ENCODE peak calls at places on chromosome 3, in ten cellular contexts. W is mesendoderm, S is H9, C is SK-N-SH, A is neural progenitor cell, I is A549, T is keratinocyte, V is PC-3, F is Karpas-422, L is GM23248. G is an unnamed sample.

GRCh38 chr3:73576995-73577394 is 47.7 kb downstream of the PDZRN3 start:
- DNase-seq in W (no peak), S (no peak), C (no peak), A (no peak), I (no peak), T (no peak), V (no peak), F (no peak), L (peak; percentile 78), G (no peak)

GRCh38 chr3:37862219-37862711 is 585 bp downstream of the CTDSPL start:
- DNase-seq in W (peak; percentile 55), S (peak; percentile 51), C (peak; percentile 71), A (peak; percentile 51), I (peak; percentile 21), T (no peak), V (no peak), F (no peak), L (peak; percentile 84), G (no peak)

GRCh38 chr3:16309558-16309957 is 44.5 kb downstream of the OXNAD1 start:
- DNase-seq in W (peak; percentile 66), S (no peak), C (no peak), A (no peak), I (no peak), T (no peak), V (peak; percentile 80), F (no peak), L (peak; percentile 50), G (peak; percentile 24)

GRCh38 chr3:18656410-18656809 is 231.3 kb upstream of the SATB1 start:
- DNase-seq in W (no peak), S (no peak), C (no peak), A (no peak), I (no peak), T (no peak), V (no peak), F (no peak), L (no peak), G (no peak)

GRCh38 chr3:42849017-42849416 is 26.7 kb downstream of the CYP8B1 start:
- DNase-seq in W (no peak), S (no peak), C (no peak), A (no peak), I (no peak), T (no peak), V (no peak), F (no peak), L (no peak), G (no peak)

GRCh38 chr3:159828542-159828943 is 160.1 kb upstream of the IL12A start:
- DNase-seq in W (peak; percentile 40), S (no peak), C (peak; percentile 74), A (peak; percentile 58), I (peak; percentile 38), T (no peak), V (peak; percentile 69), F (peak; percentile 77), L (peak; percentile 80), G (peak; percentile 64)

GRCh38 chr3:46905661-46906451 is 28.3 kb downstream of the PTH1R start:
- DNase-seq in W (no peak), S (no peak), C (peak; percentile 18), A (no peak), I (no peak), T (no peak), V (no peak), F (no peak), L (no peak), G (no peak)

GRCh38 chr3:65919841-65920240 is 118.9 kb downstream of the MAGI1 start:
- DNase-seq in W (no peak), S (no peak), C (no peak), A (no peak), I (no peak), T (no peak), V (no peak), F (no peak), L (peak; percentile 64), G (no peak)

GRCh38 chr3:124431585-124431984 is 298.7 kb upstream of the UMPS start:
- DNase-seq in W (no peak), S (no peak), C (no peak), A (no peak), I (no peak), T (no peak), V (no peak), F (no peak), L (no peak), G (no peak)

DNA sequence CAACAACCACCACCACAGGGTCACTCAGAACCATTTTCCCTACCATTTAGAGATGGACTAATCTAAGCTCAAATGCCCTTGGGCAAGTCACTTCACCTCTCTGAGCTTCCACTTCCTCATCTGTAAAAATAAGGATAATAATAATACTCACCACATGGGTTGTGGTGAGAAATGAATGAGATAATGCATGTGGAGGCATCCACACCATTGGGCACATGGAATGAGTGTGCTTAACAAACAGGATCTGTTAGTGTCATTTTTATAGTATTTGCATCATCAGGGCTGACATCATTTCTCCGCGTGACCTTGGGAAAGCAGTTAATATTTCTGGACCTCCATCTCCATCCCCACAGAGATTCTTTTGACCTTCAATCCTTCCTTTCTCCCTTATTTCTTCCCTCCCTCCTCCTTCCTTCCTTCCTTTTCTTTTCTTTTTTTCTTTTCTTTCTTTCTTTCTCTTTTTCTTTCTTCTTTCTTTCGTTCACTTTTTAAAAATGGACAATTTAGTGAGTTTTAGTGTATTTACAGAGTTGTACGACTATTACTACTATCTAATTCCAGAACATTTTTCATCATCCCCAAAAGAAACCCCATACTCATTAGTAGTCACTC is 7.7 kb upstream of the RFT1 start:
- DNase-seq in W (no peak), S (no peak), C (no peak), A (no peak), I (no peak), T (no peak), V (no peak), F (peak; percentile 55), L (peak; percentile 61), G (no peak)
- H3K4me2 ChIP-seq in W (no peak overlapping the region), S (no peak overlapping the region), C (no peak overlapping the region), A (no peak overlapping the region), I (no peak overlapping the region), T (no peak overlapping the region), V (no peak overlapping the region), F (no peak overlapping the region), L (no peak overlapping the region), G (no peak overlapping the region)

GRCh38 chr3:156860873-156861272 is 34.7 kb downstream of the LEKR1 start:
- DNase-seq in W (no peak), S (no peak), C (no peak), A (no peak), I (no peak), T (no peak), V (no peak), F (no peak), L (no peak), G (no peak)
- H3K4me2 ChIP-seq in W (no peak overlapping the region), S (no peak overlapping the region), C (no peak overlapping the region), A (no peak overlapping the region), I (no peak overlapping the region), T (no peak overlapping the region), V (no peak overlapping the region), F (no peak overlapping the region), L (no peak overlapping the region), G (no peak overlapping the region)

GRCh38 chr3:168165390-168166269 is 69.9 kb upstream of the GOLIM4 start:
- DNase-seq in W (peak; percentile 76), S (peak; percentile 47), C (peak; percentile 64), A (peak; percentile 76), I (peak; percentile 15), T (peak; percentile 11), V (peak; percentile 85), F (peak; percentile 81), L (peak; percentile 86), G (peak; percentile 67)
- H3K4me2 ChIP-seq in W (no peak overlapping the region), S (no peak overlapping the region), C (no peak overlapping the region), A (no peak overlapping the region), I (peak overlapping the region; percentile 19), T (peak overlapping the region; percentile 28), V (no peak overlapping the region), F (peak overlapping the region; percentile 69), L (peak overlapping the region; percentile 62), G (peak overlapping the region; percentile 22)

DNA sequence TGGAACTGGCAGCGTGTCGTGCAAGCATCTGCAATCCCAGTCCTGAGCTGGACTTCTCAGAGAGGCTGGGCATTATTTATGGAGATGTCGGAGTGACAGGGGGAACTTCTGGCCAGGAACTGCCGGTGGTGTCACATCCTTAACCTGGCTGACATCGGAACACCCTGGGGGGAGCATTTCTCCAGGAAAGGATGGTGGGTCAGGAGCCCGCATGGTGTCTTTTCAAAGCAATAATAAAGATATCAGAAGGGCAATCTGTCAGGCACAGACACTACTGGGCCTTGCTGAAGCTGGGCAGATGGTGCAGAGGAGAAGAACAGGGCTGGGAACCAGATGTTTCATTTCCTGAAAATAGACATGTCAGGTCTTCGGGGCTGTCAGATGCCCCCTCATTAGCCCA is 133.5 kb downstream of the WNT7A start:
- DNase-seq in W (no peak), S (no peak), C (peak; percentile 77), A (no peak), I (no peak), T (no peak), V (no peak), F (no peak), L (no peak), G (no peak)
- H3K4me2 ChIP-seq in W (no peak overlapping the region), S (no peak overlapping the region), C (no peak overlapping the region), A (no peak overlapping the region), I (no peak overlapping the region), T (no peak overlapping the region), V (no peak overlapping the region), F (no peak overlapping the region), L (no peak overlapping the region), G (no peak overlapping the region)

GRCh38 chr3:30751610-30752299 is 142.7 kb downstream of the GADL1 start:
- DNase-seq in W (peak; percentile 58), S (no peak), C (peak; percentile 24), A (peak; percentile 71), I (no peak), T (no peak), V (peak; percentile 62), F (no peak), L (peak; percentile 34), G (peak; percentile 15)
- H3K4me2 ChIP-seq in W (no peak overlapping the region), S (no peak overlapping the region), C (no peak overlapping the region), A (no peak overlapping the region), I (peak overlapping the region; percentile 71), T (no peak overlapping the region), V (no peak overlapping the region), F (no peak overlapping the region), L (no peak overlapping the region), G (no peak overlapping the region)

DNA sequence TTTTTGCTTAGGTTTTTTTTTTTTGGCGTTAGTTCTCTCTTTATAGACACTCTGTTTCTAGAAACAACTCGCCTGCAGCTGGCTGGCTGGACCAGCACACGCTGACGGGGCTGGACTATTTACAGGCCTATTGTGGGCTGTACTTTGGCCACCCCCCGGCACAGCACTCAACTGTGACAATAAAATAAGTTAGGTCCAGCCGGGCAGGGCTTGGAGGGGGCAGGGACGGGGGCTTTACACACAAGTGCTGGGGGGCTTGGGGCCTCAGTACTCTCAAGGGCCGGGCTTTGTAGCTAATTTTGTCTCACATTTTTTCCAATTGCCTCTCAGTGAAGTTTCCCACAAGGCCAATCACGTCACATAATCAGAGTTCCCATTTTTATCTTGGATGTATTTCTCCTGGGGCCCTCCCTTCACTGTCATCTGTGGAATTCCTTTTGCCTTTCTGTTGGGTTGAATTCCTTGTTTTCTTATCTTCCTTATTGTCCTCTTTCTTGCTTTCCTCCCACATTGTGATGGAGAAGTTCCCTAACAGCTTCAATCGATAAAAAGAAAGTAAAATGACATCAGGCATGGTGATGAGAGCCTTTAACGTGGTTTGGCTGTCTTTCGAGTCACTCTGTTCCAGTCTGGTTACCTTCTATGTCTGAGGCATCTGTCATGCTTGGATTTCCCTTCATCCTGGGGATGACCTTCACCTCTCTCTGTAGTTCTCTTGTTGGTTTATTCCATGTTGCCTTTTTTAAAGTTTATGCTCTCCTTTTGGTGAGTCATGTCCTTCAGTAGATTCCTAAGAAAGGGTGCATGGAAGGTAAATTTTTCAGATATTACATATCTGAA is 44.1 kb upstream of the CMTM7 start:
- DNase-seq in W (peak; percentile 73), S (no peak), C (no peak), A (no peak), I (no peak), T (no peak), V (no peak), F (no peak), L (no peak), G (no peak)
- H3K4me2 ChIP-seq in W (no peak overlapping the region), S (no peak overlapping the region), C (no peak overlapping the region), A (peak overlapping the region; percentile 2), I (no peak overlapping the region), T (no peak overlapping the region), V (no peak overlapping the region), F (no peak overlapping the region), L (no peak overlapping the region), G (no peak overlapping the region)